ENCODE peak calls at places on chromosomes 5 and 9, in nine cellular contexts. D, X, O, C, F, L, J, A and T are unnamed samples.

GRCh38 chr5:98259595-98259994 is 513.9 kb upstream of the RGMB start:
- DNase-seq in D (no peak), X (no peak), O (no peak), C (no peak), F (no peak), L (no peak), J (no peak), A (no peak), T (peak; percentile 3)

GRCh38 chr5:95782166-95782565 is 40.4 kb downstream of the GLRX start:
- DNase-seq in D (no peak), X (no peak), O (no peak), C (peak; percentile 67), F (no peak), L (no peak), J (no peak), A (no peak), T (no peak)

GRCh38 chr5:80930940-80931339 is 29.2 kb upstream of the RASGRF2 start:
- DNase-seq in D (no peak), X (no peak), O (no peak), C (no peak), F (no peak), L (no peak), J (no peak), A (no peak), T (no peak)

GRCh38 chr9:15606667-15607472 is 54.0 kb downstream of the CCDC171 start:
- DNase-seq in D (peak; percentile 70), X (peak; percentile 23), O (peak; percentile 22), C (no peak), F (peak; percentile 87), L (peak; percentile 22), J (no peak), A (peak; percentile 36), T (peak; percentile 30)

GRCh38 chr5:154755361-154756202 is at the start of gene LARP1:
- DNase-seq in D (peak; percentile 57), X (peak; percentile 45), O (no peak), C (no peak), F (peak; percentile 69), L (peak; percentile 40), J (no peak), A (peak; percentile 39), T (peak; percentile 70)

GRCh38 chr5:136738829-136739228 is 373.5 kb upstream of the TRPC7 start:
- DNase-seq in D (no peak), X (no peak), O (no peak), C (no peak), F (no peak), L (no peak), J (no peak), A (no peak), T (no peak)

GRCh38 chr5:146860213-146860891 is 18.2 kb downstream of the PPP2R2B start:
- DNase-seq in D (no peak), X (no peak), O (no peak), C (no peak), F (no peak), L (no peak), J (no peak), A (no peak), T (no peak)

GRCh38 chr5:59034498-59035186 is 451.8 kb downstream of the RAB3C start:
- DNase-seq in D (peak; percentile 39), X (no peak), O (no peak), C (no peak), F (peak; percentile 50), L (no peak), J (no peak), A (no peak), T (peak; percentile 48)

GRCh38 chr5:173804579-173804978 is 83.6 kb upstream of the CPEB4 start:
- DNase-seq in D (no peak), X (no peak), O (no peak), C (no peak), F (no peak), L (no peak), J (no peak), A (no peak), T (no peak)
- H3K4me1 ChIP-seq in D (no peaks in the 10 kb centered on the region), X (no peaks in the 10 kb centered on the region), O (peaks cover 2% of the 10 kb centered on the region), C (no peaks in the 10 kb centered on the region), F (no peaks in the 10 kb centered on the region), L (no peaks in the 10 kb centered on the region), J (no peaks in the 10 kb centered on the region), A (peaks cover 10% of the 10 kb centered on the region), T (no peaks in the 10 kb centered on the region)

GRCh38 chr9:96512240-96512639 is 62.3 kb downstream of the HABP4 start:
- DNase-seq in D (no peak), X (no peak), O (no peak), C (no peak), F (no peak), L (no peak), J (no peak), A (no peak), T (no peak)

GRCh38 chr9:96514108-96514824 is 64.3 kb downstream of the HABP4 start:
- DNase-seq in D (no peak), X (no peak), O (no peak), C (peak; percentile 44), F (no peak), L (no peak), J (no peak), A (peak; percentile 52), T (no peak)

GRCh38 chr9:96515629-96516470 is 65.9 kb downstream of the HABP4 start:
- DNase-seq in D (no peak), X (no peak), O (no peak), C (no peak), F (no peak), L (no peak), J (no peak), A (no peak), T (no peak)

GRCh38 chr9:96513622-96514021 is 63.7 kb downstream of the HABP4 start:
- DNase-seq in D (no peak), X (no peak), O (no peak), C (peak; percentile 94), F (no peak), L (no peak), J (no peak), A (no peak), T (no peak)

GRCh38 chr9:96514825-96515218 is 64.9 kb downstream of the HABP4 start:
- DNase-seq in D (no peak), X (no peak), O (no peak), C (no peak), F (no peak), L (no peak), J (no peak), A (no peak), T (no peak)
- H3K9ac ChIP-seq in D (no peak overlapping the region), X (no peak overlapping the region), O (no peak overlapping the region), C (no peak overlapping the region), F (no peak overlapping the region), L (no peak overlapping the region), J (no peak overlapping the region), A (no peak overlapping the region), T (no peak overlapping the region)

GRCh38 chr5:14630706-14631105 is 33.8 kb upstream of the OTULIN start:
- DNase-seq in D (no peak), X (no peak), O (no peak), C (no peak), F (no peak), L (no peak), J (no peak), A (no peak), T (no peak)
- H3K4me1 ChIP-seq in D (no peaks in the 10 kb centered on the region), X (no peaks in the 10 kb centered on the region), O (no peaks in the 10 kb centered on the region), C (no peaks in the 10 kb centered on the region), F (no peaks in the 10 kb centered on the region), L (no peaks in the 10 kb centered on the region), J (no peaks in the 10 kb centered on the region), A (no peaks in the 10 kb centered on the region), T (no peaks in the 10 kb centered on the region)

GRCh38 chr9:34204011-34204635 is 25.3 kb downstream of the UBAP1 start:
- DNase-seq in D (no peak), X (no peak), O (no peak), C (no peak), F (no peak), L (no peak), J (no peak), A (no peak), T (no peak)
- H3K9ac ChIP-seq in D (no peak overlapping the region), X (no peak overlapping the region), O (no peak overlapping the region), C (no peak overlapping the region), F (no peak overlapping the region), L (no peak overlapping the region), J (no peak overlapping the region), A (no peak overlapping the region), T (no peak overlapping the region)

GRCh38 chr9:129916707-129917106 is 81.4 kb downstream of the USP20 start:
- DNase-seq in D (no peak), X (no peak), O (no peak), C (no peak), F (no peak), L (no peak), J (no peak), A (no peak), T (no peak)

GRCh38 chr9:129918296-129918950 is 83.2 kb downstream of the USP20 start:
- DNase-seq in D (no peak), X (no peak), O (no peak), C (no peak), F (no peak), L (no peak), J (no peak), A (no peak), T (no peak)

GRCh38 chr9:129908846-129909245 is 73.6 kb downstream of the USP20 start:
- DNase-seq in D (no peak), X (no peak), O (no peak), C (no peak), F (no peak), L (no peak), J (no peak), A (no peak), T (no peak)

GRCh38 chr9:129910628-129911567 is 75.6 kb downstream of the USP20 start:
- DNase-seq in D (peak; percentile 91), X (no peak), O (peak; percentile 95), C (peak; percentile 89), F (no peak), L (no peak), J (no peak), A (peak; percentile 99), T (no peak)

DNA sequence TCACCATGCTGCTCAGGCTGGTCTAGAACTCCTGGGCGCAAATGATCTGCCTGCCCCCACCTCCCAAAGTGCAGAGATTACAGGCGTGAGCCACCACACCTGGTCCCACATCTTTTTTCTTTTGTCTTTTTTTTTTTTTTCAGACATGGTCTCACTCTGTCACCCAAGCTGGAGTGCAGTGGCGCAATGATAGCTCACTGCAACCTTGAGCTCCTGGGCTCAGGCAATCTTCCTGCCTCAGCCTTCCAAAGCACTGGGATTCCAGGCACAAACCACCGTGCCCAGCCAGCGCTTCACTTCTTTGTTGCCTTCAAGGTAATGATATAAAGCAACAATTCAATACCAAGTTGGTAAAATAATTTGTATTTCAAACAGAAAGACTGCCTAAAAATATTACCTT is 78.8 kb downstream of the USP20 start:
- DNase-seq in D (no peak), X (no peak), O (no peak), C (no peak), F (no peak), L (no peak), J (no peak), A (no peak), T (no peak)
- H3K4me1 ChIP-seq in D (no peaks in the 10 kb centered on the region), X (no peaks in the 10 kb centered on the region), O (peaks cover 18% of the 10 kb centered on the region), C (peaks cover 3% of the 10 kb centered on the region), F (no peaks in the 10 kb centered on the region), L (no peaks in the 10 kb centered on the region), J (peaks cover 1% of the 10 kb centered on the region), A (peaks cover 12% of the 10 kb centered on the region), T (peaks cover under 1% of the 10 kb centered on the region)

DNA sequence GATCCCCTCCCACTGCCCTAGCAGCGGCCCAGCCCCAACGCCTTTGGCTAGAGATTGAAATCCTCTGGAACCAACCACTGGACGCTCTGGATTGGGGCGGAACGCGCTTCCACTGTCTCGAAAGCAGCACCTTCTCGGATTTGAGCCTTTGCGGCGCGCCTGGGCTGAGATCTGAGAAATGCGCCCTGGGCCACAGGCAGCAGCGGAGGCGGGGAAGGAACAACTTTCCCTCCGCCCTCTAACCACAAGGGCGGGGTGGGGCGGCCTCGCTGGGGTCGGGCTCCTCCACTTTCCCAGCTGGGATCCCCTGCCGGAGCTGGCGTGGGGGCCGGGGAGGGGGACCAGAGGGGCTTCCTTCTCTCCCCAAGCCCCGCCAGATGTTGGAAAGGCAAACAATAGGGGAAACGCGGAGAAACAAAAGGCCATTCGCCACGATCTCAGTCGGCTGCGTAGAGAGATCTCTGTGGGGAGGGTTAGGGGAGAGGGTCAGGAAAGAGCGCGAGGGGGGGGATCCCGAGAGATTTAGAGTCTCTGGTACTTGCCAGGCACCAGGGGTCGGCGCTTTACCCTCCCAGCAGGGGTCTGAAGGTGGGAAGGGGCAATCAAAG is 1.2 kb downstream of the MOB3B start:
- DNase-seq in D (peak; percentile 6), X (peak; percentile 69), O (no peak), C (peak; percentile 89), F (no peak), L (peak; percentile 92), J (peak; percentile 90), A (peak; percentile 91), T (peak; percentile 91)
- H3K9ac ChIP-seq in D (peak overlapping the region; percentile 19), X (peak overlapping the region; percentile 96), O (peak overlapping the region; percentile 35), C (peak overlapping the region; percentile 87), F (no peak overlapping the region), L (peak overlapping the region; percentile 71), J (peak overlapping the region; percentile 51), A (peak overlapping the region; percentile 96), T (peak overlapping the region; percentile 46)